ENCODE peak calls at places on chromosome 4, in eight cellular contexts. U is mammary epithelial cell, M is adrenal gland, H is mucosa of descending colon, I is AG10803, Z is left lung, G is psoas muscle, O is Panc1. Q is an unnamed sample.

GRCh38 chr4:137707626-137708025 is 175.3 kb upstream of the PCDH18 start:
- DNase-seq in U (peak), M (no peak), H (no peak), I (no peak), Z (no peak), G (no peak), O (no peak), Q (no peak)

GRCh38 chr4:31518796-31519250 is 798.7 kb downstream of the PCDH7 start:
- DNase-seq in U (peak), M (no peak), H (no peak), I (peak), Z (no peak), G (no peak), O (no peak), Q (no peak)

GRCh38 chr4:150242820-150243458 is 164.7 kb downstream of the DCLK2 start:
- DNase-seq in U (no peak), M (no peak), H (peak), I (peak), Z (no peak), G (no peak), O (peak), Q (no peak)

GRCh38 chr4:11418610-11419009 is 10.1 kb downstream of the HS3ST1 start:
- DNase-seq in U (no peak), M (no peak), H (no peak), I (no peak), Z (no peak), G (no peak), O (no peak), Q (no peak)

GRCh38 chr4:164731827-164732474 is 22.0 kb upstream of the SMIM31 start:
- DNase-seq in U (peak), M (peak), H (peak), I (peak), Z (no peak), G (no peak), O (peak), Q (no peak)

GRCh38 chr4:174933083-174933482 is 14.9 kb downstream of the ADAM29 start:
- DNase-seq in U (no peak), M (no peak), H (no peak), I (no peak), Z (no peak), G (no peak), O (no peak), Q (no peak)

GRCh38 chr4:39134674-39135073 is 47.7 kb upstream of the WDR19 start:
- DNase-seq in U (no peak), M (no peak), H (no peak), I (no peak), Z (no peak), G (no peak), O (no peak), Q (no peak)

GRCh38 chr4:127469575-127470289 is 163.0 kb upstream of the INTU start:
- DNase-seq in U (no peak), M (no peak), H (no peak), I (no peak), Z (no peak), G (no peak), O (no peak), Q (no peak)

GRCh38 chr4:15654556-15655222 is 468 bp downstream of the FBXL5 start:
- DNase-seq in U (peak), M (peak), H (peak), I (peak), Z (peak), G (peak), O (no peak), Q (no peak)

GRCh38 chr4:121740796-121741409 is 24.1 kb downstream of the SMIM43 start:
- DNase-seq in U (no peak), M (no peak), H (no peak), I (no peak), Z (peak), G (no peak), O (no peak), Q (no peak)

GRCh38 chr4:72365981-72366380 is 203.0 kb downstream of the ADAMTS3 start:
- DNase-seq in U (no peak), M (no peak), H (no peak), I (no peak), Z (no peak), G (no peak), O (no peak), Q (no peak)

GRCh38 chr4:89640620-89641366 is 196.2 kb downstream of the SNCA start:
- DNase-seq in U (peak), M (no peak), H (peak), I (peak), Z (peak), G (no peak), O (no peak), Q (no peak)

GRCh38 chr4:139223682-139224317 is 46.8 kb upstream of the ELF2 start:
- DNase-seq in U (peak), M (no peak), H (peak), I (peak), Z (no peak), G (peak), O (no peak), Q (no peak)

GRCh38 chr4:140233811-140234696 is 80.1 kb upstream of the MAML3 start:
- DNase-seq in U (no peak), M (peak), H (no peak), I (peak), Z (no peak), G (no peak), O (no peak), Q (no peak)

GRCh38 chr4:93710847-93711430 is 117.6 kb upstream of the ATOH1 start:
- DNase-seq in U (no peak), M (no peak), H (no peak), I (no peak), Z (no peak), G (no peak), O (no peak), Q (no peak)

DNA sequence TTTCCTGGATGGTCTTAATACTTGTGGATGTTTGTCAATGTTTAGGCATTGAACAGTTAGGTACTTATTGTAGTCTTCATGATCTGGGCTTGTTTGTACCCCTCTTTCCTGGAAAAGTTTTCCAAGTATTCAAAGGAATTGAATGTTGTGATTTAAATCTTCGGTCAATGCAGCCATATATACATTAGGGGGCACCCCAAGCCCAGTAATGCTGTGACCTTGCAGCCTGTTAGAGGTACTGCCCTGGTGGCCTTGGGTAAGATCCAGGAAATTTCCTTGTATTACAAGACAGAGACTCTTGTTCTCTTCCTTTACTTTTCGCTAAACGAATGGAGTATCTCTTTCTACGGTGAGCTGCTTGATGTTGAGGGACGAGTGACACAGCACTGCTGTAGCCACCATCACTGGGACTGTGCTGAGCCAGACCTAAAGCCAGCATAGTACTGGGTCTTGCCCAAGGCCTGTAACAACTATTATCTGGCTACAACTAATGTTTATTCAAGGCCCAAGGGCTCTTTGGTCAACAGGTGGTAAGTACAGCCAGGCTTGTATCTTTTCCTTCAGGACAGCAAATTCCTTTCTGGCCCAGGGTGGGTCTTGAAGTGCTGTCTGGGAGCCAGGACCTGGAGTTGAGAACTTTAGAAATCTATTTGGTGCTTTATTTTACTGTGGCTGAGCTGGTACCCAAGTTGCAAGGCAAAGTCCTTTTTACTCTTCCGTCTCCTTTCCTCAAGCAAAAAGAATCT is 118.3 kb upstream of the ATOH1 start:
- DNase-seq in U (peak), M (no peak), H (peak), I (no peak), Z (no peak), G (no peak), O (no peak), Q (no peak)
- TF ChIP-seq CTCF in U (peak), M (no peak), H (no peak), I (no peak), Z (no peak), G (peak), O (no peak), Q (peak)

GRCh38 chr4:26909369-26909768 is 48.7 kb downstream of the STIM2 start:
- DNase-seq in U (peak), M (no peak), H (no peak), I (no peak), Z (no peak), G (no peak), O (no peak), Q (no peak)

GRCh38 chr4:26911254-26911653 is 50.6 kb downstream of the STIM2 start:
- DNase-seq in U (no peak), M (no peak), H (no peak), I (no peak), Z (no peak), G (no peak), O (no peak), Q (no peak)

GRCh38 chr4:26912069-26912468 is 51.4 kb downstream of the STIM2 start:
- DNase-seq in U (no peak), M (no peak), H (no peak), I (no peak), Z (no peak), G (no peak), O (no peak), Q (no peak)

GRCh38 chr4:26905172-26905571 is 44.5 kb downstream of the STIM2 start:
- DNase-seq in U (no peak), M (no peak), H (no peak), I (no peak), Z (no peak), G (no peak), O (no peak), Q (no peak)

DNA sequence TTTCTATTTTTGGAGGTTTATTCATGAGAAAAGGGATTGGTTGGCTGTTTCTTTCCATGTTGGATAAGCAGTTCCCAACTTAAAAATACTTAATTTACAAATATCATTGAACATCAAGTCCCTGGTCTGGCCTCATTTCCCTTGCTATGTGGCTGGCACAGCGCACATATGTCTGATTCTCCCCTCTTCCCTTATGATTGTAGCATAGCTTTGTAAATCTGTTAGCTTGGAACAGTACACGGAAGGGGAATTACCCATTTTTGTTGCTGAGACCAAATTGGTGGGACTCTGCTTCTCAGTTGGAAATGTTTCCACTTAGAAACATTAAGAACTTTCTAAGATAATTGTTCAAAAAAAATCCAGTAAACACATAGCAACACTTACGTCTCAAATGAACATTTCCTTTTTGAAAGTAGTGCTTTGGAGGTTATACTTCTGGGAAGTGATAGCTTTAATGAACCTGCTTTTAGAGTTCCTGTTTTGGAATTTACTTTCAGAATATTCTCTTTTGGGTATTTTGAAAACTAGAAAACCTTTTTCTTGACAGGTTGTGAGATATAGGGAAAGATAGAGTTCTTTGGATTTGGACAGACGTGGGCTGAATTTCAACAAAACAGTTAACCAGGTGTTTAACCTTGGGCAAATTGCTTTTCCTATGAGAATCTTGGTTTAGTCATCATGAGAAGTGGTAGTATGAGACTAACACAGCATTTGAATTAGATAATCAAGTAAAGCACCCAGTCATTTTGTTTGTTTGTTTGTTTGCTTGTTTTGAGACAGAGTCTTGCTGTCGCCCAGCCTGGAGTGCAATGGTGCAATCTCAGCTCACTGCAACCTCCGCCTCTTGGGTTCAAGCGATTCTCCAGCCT is 47.3 kb downstream of the STIM2 start:
- DNase-seq in U (no peak), M (no peak), H (no peak), I (peak), Z (no peak), G (no peak), O (no peak), Q (no peak)
- TF ChIP-seq CTCF in U (no peak), M (no peak), H (no peak), I (no peak), Z (no peak), G (no peak), O (no peak), Q (no peak)

GRCh38 chr4:95095352-95095974 is 337.7 kb downstream of the BMPR1B start:
- DNase-seq in U (peak), M (peak), H (no peak), I (peak), Z (no peak), G (no peak), O (no peak), Q (no peak)
- TF ChIP-seq CTCF in U (peak), M (peak), H (no peak), I (peak), Z (no peak), G (peak), O (peak), Q (peak)

DNA sequence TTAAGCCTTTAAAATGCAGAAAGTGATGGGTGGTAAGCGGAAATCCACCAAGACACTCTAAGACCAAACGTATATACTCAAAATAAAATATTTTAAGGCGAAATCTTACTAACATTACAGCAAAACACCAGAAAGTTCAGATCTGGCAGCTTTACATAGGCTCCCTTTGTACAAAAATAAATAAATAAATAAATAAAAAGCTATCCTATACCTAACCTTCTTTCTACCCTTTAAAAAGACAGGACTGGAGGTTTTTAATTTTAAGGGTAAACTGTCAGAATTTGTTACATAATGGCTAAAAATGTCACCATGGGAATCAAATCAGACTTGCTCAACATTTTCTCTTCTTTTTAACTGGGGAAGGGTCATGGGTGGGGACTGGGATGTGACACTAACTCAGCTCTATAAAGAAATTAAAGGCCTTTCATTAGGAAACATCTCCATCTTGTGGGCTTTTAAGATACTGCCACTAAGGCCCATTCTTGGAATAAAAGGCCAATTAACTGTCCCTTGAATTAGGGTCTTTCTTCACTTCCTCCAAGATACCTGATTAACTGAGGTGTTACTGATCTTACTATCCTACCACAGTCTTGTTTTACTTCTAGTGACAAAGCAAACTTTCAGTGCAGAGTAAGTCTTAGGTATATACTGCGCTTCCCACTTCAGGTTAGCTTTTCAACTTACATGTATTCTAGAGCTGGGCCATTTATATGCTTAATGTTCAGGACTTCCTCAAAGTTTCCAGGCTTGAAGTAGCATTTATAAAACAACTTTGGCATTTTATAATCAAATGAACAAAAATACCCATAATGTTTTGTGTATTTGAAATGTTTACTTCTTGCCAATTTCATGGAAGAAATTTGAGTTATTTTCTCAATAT is 13.3 kb downstream of the HNRNPD start:
- DNase-seq in U (peak), M (no peak), H (no peak), I (no peak), Z (no peak), G (no peak), O (no peak), Q (no peak)
- TF ChIP-seq CTCF in U (peak), M (peak), H (no peak), I (peak), Z (peak), G (peak), O (peak), Q (peak)

DNA sequence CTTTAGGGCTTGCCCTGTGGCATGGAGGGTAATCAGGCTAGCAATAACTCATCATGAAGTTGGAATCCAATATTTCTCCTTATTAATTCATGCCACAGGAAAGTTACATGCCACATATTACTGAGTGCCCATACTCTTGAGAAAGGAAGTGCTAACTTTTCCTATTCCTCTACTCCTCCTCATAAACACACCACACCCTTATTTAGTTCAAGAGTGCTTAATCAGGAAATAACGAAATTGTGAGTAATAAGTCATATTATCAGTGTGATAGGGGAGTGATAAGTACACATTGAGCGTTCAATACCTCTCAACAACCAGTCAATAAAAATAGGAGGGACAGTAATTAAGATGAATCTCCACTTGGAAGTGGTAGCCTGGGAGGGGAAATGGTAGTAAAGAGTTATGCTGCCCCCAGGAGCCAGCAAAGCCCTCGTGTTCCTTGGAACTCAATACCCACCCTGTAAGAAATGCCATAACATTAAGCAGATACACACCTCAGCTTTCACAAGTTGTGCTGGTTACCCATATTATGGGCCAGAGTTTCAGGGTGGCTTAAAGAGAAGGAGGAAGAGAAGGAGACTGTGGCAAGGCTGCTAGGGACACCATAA is 410.0 kb upstream of the NR3C2 start:
- DNase-seq in U (no peak), M (no peak), H (no peak), I (no peak), Z (no peak), G (no peak), O (no peak), Q (no peak)
- TF ChIP-seq CTCF in U (no peak), M (no peak), H (no peak), I (no peak), Z (no peak), G (peak), O (no peak), Q (peak)

GRCh38 chr4:169846396-169846795 is 88.7 kb upstream of the HPF1 start:
- DNase-seq in U (no peak), M (no peak), H (no peak), I (no peak), Z (no peak), G (no peak), O (no peak), Q (no peak)
- TF ChIP-seq CTCF in U (no peak), M (no peak), H (no peak), I (no peak), Z (no peak), G (no peak), O (no peak), Q (no peak)

DNA sequence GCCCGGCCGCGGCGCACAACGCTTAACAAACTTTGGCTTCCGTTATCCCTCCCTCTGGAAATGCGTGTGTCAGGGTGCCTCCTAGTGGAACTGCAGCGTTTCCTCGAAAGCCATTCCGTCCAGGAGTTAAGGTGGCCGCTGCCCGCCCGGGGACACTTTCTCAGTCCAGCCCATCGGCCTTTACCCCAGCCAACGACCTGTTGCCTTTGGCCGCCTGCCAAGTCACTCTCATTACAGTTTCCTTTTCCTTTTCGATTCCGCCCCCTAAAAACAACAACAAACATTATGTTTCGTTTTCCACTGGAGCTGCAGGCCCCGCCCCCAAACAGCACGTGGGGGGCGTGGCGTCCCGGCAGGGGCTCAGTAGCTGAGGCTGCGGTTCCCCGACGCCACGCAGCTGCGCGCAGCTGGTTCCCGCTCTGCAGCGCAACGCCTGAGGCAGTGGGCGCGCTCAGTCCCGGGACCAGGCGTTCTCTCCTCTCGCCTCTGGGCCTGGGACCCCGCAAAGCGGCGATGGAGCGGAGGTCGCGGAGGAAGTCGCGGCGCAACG is at the start of gene HERC5:
- DNase-seq in U (peak), M (peak), H (peak), I (peak), Z (peak), G (peak), O (peak), Q (peak)
- TF ChIP-seq CTCF in U (peak), M (peak), H (peak), I (peak), Z (peak), G (peak), O (peak), Q (peak)

GRCh38 chr4:98148856-98149255 is 5.6 kb upstream of the STPG2 start:
- DNase-seq in U (no peak), M (no peak), H (no peak), I (no peak), Z (no peak), G (no peak), O (no peak), Q (no peak)

GRCh38 chr4:98151145-98151929 is 8.1 kb upstream of the STPG2 start:
- DNase-seq in U (no peak), M (no peak), H (no peak), I (no peak), Z (no peak), G (no peak), O (no peak), Q (no peak)

DNA sequence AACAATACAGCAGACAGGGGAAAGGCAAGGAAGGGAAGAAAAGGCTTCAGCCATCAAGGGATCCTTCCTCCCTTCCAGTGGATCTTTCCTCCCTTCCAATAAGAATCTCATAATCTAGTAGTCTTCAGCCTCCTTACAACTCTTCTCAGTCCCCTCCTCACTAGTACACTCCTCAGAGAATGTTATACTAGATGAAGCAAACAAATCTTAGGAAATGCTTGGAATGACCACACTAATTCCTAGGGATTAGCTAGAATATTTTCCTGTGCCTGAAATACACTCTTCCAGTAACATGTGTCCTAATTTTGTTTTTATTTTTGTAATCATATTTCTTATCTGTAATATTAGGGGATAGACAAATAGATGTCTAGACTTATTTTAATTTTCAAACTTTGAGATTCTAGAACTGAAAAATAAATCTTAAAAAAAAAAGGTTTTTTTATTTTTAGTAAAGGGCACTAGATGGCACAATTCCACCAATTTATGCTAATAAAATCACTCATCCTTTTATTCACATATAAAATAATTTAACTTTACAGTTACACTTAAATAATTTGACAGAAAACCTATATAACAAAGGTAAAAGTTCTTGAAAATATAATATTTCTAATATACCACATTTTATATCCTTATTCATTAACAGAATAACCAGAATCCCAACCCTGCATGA is 7.0 kb upstream of the STPG2 start:
- DNase-seq in U (no peak), M (no peak), H (no peak), I (peak), Z (no peak), G (no peak), O (no peak), Q (no peak)
- TF ChIP-seq CTCF in U (peak), M (no peak), H (no peak), I (peak), Z (no peak), G (peak), O (no peak), Q (peak)

Q was measured in D721Med.